ENCODE peak calls at places on chromosomes 1 and 21, in seven cellular contexts. U is HEK293T; D is HFF-Myc; P is NCI-H1105 treated with DMSO at 0.1 percent for 48 hours; S is upper lobe of right lung; Q is heart left ventricle; G is stimulated activated CD4-positive, alpha-beta T cell treated with anti-CD3 and anti-CD28 coated beads, Interleukin-1b, Interleukin-23, amount 100 ng/mL, for 4 hours. N is an unnamed sample.
A peak's percentile ranks its signal among the peaks of the same experiment; 100 is the strongest.

GRCh38 chr1:30680879-30681278 is 42.5 kb downstream of the MATN1 start:
- DNase-seq in S (peak; percentile 7), Q (no peak), U (no peak), D (no peak), P (no peak), G (no peak), N (no peak)

GRCh38 chr1:220879090-220879508 is at the start of gene HLX:
- DNase-seq in G (no peak), P (no peak), Q (peak; percentile 95), D (peak; percentile 68), S (peak; percentile 92), U (peak; percentile 92), N (peak; percentile 48)

GRCh38 chr21:36504067-36505058 is 24.4 kb upstream of the CLDN14 start:
- DNase-seq in S (no peak), G (peak; percentile 41), U (peak; percentile 50), D (no peak), P (peak; percentile 36), Q (no peak), N (no peak)

GRCh38 chr1:39288735-39289465 is 84.4 kb downstream of the MACF1 start:
- DNase-seq in Q (no peak), U (no peak), S (no peak), D (no peak), G (no peak), P (no peak), N (no peak)

GRCh38 chr1:30109853-30110252 is 613.5 kb downstream of the MATN1 start:
- DNase-seq in P (no peak), S (no peak), Q (peak; percentile 50), G (no peak), U (no peak), D (peak; percentile 27), N (peak; percentile 6)

GRCh38 chr1:146020058-146020738 is 1.3 kb downstream of the HJV start:
- DNase-seq in D (no peak), P (no peak), S (no peak), U (no peak), Q (no peak), G (no peak), N (no peak)

GRCh38 chr1:118488776-118489175 is 303.7 kb upstream of the SPAG17 start:
- DNase-seq in Q (no peak), U (no peak), G (no peak), P (no peak), S (no peak), D (no peak), N (no peak)

GRCh38 chr1:5651964-5652751 is 340.1 kb downstream of the NPHP4 start:
- DNase-seq in Q (no peak), U (no peak), G (no peak), S (no peak), D (no peak), P (peak; percentile 73), N (no peak)

GRCh38 chr1:228996286-228996685 is 261.0 kb downstream of the RHOU start:
- DNase-seq in D (no peak), P (no peak), U (no peak), S (no peak), Q (no peak), G (no peak), N (no peak)

GRCh38 chr1:78069784-78070183 is 24.0 kb downstream of the GIPC2 start:
- DNase-seq in Q (no peak), G (no peak), D (no peak), U (no peak), S (no peak), P (no peak), N (no peak)

GRCh38 chr1:47569681-47570470 is 132.0 kb downstream of the FOXD2 start:
- DNase-seq in D (peak; percentile 84), G (no peak), S (peak; percentile 77), Q (peak; percentile 40), U (peak; percentile 35), P (peak; percentile 3), N (peak; percentile 85)

GRCh38 chr21:45021428-45022347 is 52.7 kb upstream of the ADARB1 start:
- DNase-seq in S (no peak), D (no peak), G (no peak), Q (peak; percentile 22), P (no peak), U (no peak), N (no peak)

GRCh38 chr1:54970901-54971300 is 9.5 kb upstream of the TMEM61 start:
- DNase-seq in G (no peak), P (no peak), Q (no peak), S (no peak), U (no peak), D (no peak), N (no peak)

GRCh38 chr1:65632230-65632629 is 160.5 kb upstream of the PDE4B start:
- DNase-seq in S (no peak), Q (no peak), D (no peak), G (no peak), P (no peak), U (no peak), N (no peak)

GRCh38 chr1:157235307-157235706 is 97.1 kb upstream of the ETV3 start:
- DNase-seq in S (no peak), G (no peak), D (no peak), P (no peak), U (no peak), Q (no peak), N (no peak)

GRCh38 chr1:196180847-196181593 is 427.2 kb downstream of the KCNT2 start:
- DNase-seq in U (no peak), G (no peak), P (no peak), Q (no peak), D (peak; percentile 90), S (no peak), N (peak; percentile 86)